ENCODE peak calls at places on chromosomes 13 and 19, in six cellular contexts. One of them, this sample, is unnamed.
A peak's percentile ranks its signal among the peaks of the same experiment; 100 is the strongest.

GRCh38 chr13:21965095-21965494 is 294.2 kb downstream of the FGF9 start:
- DNase-seq in stomach: no peak
- DNase-seq in tibial nerve: no peak
- DNase-seq in suprapubic skin: no peak
- DNase-seq in H1: no peak
- DNase-seq in upper lobe of left lung: no peak
- DNase-seq in this sample: no peak

GRCh38 chr13:25679154-25679553 is 307.4 kb downstream of the ATP8A2 start:
- DNase-seq in H1: no peak
- DNase-seq in tibial nerve: no peak
- DNase-seq in suprapubic skin: no peak
- DNase-seq in upper lobe of left lung: no peak
- DNase-seq in stomach: no peak
- DNase-seq in this sample: no peak

GRCh38 chr13:20873348-20873747 is 29.2 kb downstream of the XPO4 start:
- DNase-seq in stomach: no peak
- DNase-seq in H1: no peak
- DNase-seq in suprapubic skin: no peak
- DNase-seq in upper lobe of left lung: no peak
- DNase-seq in tibial nerve: no peak
- DNase-seq in this sample: no peak

GRCh38 chr13:29573190-29573589 is 22.3 kb downstream of the SLC7A1 start:
- DNase-seq in upper lobe of left lung: no peak
- DNase-seq in stomach: peak; percentile 53
- DNase-seq in H1: no peak
- DNase-seq in suprapubic skin: no peak
- DNase-seq in tibial nerve: peak; percentile 57
- DNase-seq in this sample: no peak

GRCh38 chr13:27621116-27621365 is 651 bp upstream of the POLR1D start:
- DNase-seq in H1: no peak
- DNase-seq in stomach: no peak
- DNase-seq in suprapubic skin: no peak
- DNase-seq in tibial nerve: no peak
- DNase-seq in upper lobe of left lung: no peak
- DNase-seq in this sample: no peak

GRCh38 chr19:33241530-33242101 is 16.0 kb upstream of the SLC7A10 start:
- DNase-seq in H1: no peak
- DNase-seq in suprapubic skin: peak; percentile 53
- DNase-seq in tibial nerve: no peak
- DNase-seq in upper lobe of left lung: peak; percentile 81
- DNase-seq in stomach: peak; percentile 31
- DNase-seq in this sample: no peak

GRCh38 chr19:34282611-34283519 is 28.5 kb downstream of the GARRE1 start:
- DNase-seq in H1: no peak
- DNase-seq in upper lobe of left lung: no peak
- DNase-seq in tibial nerve: no peak
- DNase-seq in stomach: peak; percentile 29
- DNase-seq in suprapubic skin: no peak
- DNase-seq in this sample: no peak

GRCh38 chr19:19270749-19271571 is 2.1 kb downstream of the TM6SF2 start:
- DNase-seq in tibial nerve: no peak
- DNase-seq in stomach: no peak
- DNase-seq in suprapubic skin: no peak
- DNase-seq in upper lobe of left lung: no peak
- DNase-seq in H1: no peak
- DNase-seq in this sample: no peak

GRCh38 chr19:3514930-3515329 is 8.8 kb downstream of the FZR1 start:
- DNase-seq in upper lobe of left lung: peak; percentile 64
- DNase-seq in H1: no peak
- DNase-seq in suprapubic skin: no peak
- DNase-seq in tibial nerve: no peak
- DNase-seq in stomach: no peak
- DNase-seq in this sample: no peak

GRCh38 chr19:15191982-15192381 is 8.8 kb downstream of the NOTCH3 start:
- DNase-seq in H1: no peak
- DNase-seq in tibial nerve: no peak
- DNase-seq in stomach: no peak
- DNase-seq in upper lobe of left lung: peak; percentile 82
- DNase-seq in suprapubic skin: no peak
- DNase-seq in this sample: no peak

GRCh38 chr13:38888309-38888708 is 102.3 kb downstream of the STOML3 start:
- DNase-seq in stomach: no peak
- DNase-seq in upper lobe of left lung: no peak
- DNase-seq in suprapubic skin: no peak
- DNase-seq in H1: peak; percentile 10
- DNase-seq in tibial nerve: no peak
- DNase-seq in this sample: no peak

GRCh38 chr13:78802912-78803311 is 144.0 kb upstream of the OBI1 start:
- DNase-seq in H1: no peak
- DNase-seq in stomach: no peak
- DNase-seq in suprapubic skin: no peak
- DNase-seq in upper lobe of left lung: no peak
- DNase-seq in tibial nerve: no peak
- DNase-seq in this sample: no peak

GRCh38 chr13:30659980-30660379 is 42.3 kb downstream of the USPL1 start:
- DNase-seq in H1: no peak
- DNase-seq in suprapubic skin: no peak
- DNase-seq in upper lobe of left lung: no peak
- DNase-seq in stomach: no peak
- DNase-seq in tibial nerve: no peak
- DNase-seq in this sample: no peak

GRCh38 chr13:114200673-114201005 is 21.6 kb downstream of the CFAP97D2 start:
- DNase-seq in stomach: no peak
- DNase-seq in upper lobe of left lung: no peak
- DNase-seq in tibial nerve: no peak
- DNase-seq in suprapubic skin: no peak
- DNase-seq in H1: no peak
- DNase-seq in this sample: no peak

GRCh38 chr13:95447766-95448165 is 104.8 kb upstream of the CLDN10 start:
- DNase-seq in suprapubic skin: no peak
- DNase-seq in upper lobe of left lung: no peak
- DNase-seq in H1: no peak
- DNase-seq in tibial nerve: no peak
- DNase-seq in stomach: no peak
- DNase-seq in this sample: no peak

GRCh38 chr19:6059396-6059947 is 50.8 kb downstream of the RFX2 start:
- DNase-seq in upper lobe of left lung: no peak
- DNase-seq in stomach: no peak
- DNase-seq in suprapubic skin: peak; percentile 44
- DNase-seq in tibial nerve: no peak
- DNase-seq in H1: no peak
- DNase-seq in this sample: no peak

GRCh38 chr19:48391100-48392005 is at the start of gene KDELR1:
- DNase-seq in suprapubic skin: peak; percentile 85
- DNase-seq in stomach: peak; percentile 81
- DNase-seq in tibial nerve: peak; percentile 71
- DNase-seq in H1: no peak
- DNase-seq in upper lobe of left lung: peak; percentile 95
- DNase-seq in this sample: no peak

GRCh38 chr13:48266967-48267639 is 34.1 kb downstream of the ITM2B start:
- DNase-seq in tibial nerve: no peak
- DNase-seq in stomach: no peak
- DNase-seq in suprapubic skin: no peak
- DNase-seq in H1: no peak
- DNase-seq in upper lobe of left lung: no peak
- DNase-seq in this sample: no peak

GRCh38 chr19:20325151-20325550 is 158.1 kb downstream of the ZNF486 start:
- DNase-seq in upper lobe of left lung: no peak
- DNase-seq in suprapubic skin: no peak
- DNase-seq in tibial nerve: no peak
- DNase-seq in stomach: no peak
- DNase-seq in H1: no peak
- DNase-seq in this sample: no peak

GRCh38 chr13:26324867-26325266 is 70.9 kb downstream of the CDK8 start:
- DNase-seq in upper lobe of left lung: no peak
- DNase-seq in suprapubic skin: no peak
- DNase-seq in stomach: no peak
- DNase-seq in H1: no peak
- DNase-seq in tibial nerve: no peak
- DNase-seq in this sample: no peak

GRCh38 chr13:79995334-79995733 is 345.6 kb downstream of the SPRY2 start:
- DNase-seq in upper lobe of left lung: no peak
- DNase-seq in stomach: no peak
- DNase-seq in H1: no peak
- DNase-seq in suprapubic skin: no peak
- DNase-seq in tibial nerve: no peak
- DNase-seq in this sample: no peak

GRCh38 chr13:42363941-42364612 is 92.1 kb downstream of the AKAP11 start:
- DNase-seq in stomach: no peak
- DNase-seq in tibial nerve: no peak
- DNase-seq in suprapubic skin: no peak
- DNase-seq in H1: no peak
- DNase-seq in upper lobe of left lung: no peak
- DNase-seq in this sample: peak; percentile 50

DNA sequence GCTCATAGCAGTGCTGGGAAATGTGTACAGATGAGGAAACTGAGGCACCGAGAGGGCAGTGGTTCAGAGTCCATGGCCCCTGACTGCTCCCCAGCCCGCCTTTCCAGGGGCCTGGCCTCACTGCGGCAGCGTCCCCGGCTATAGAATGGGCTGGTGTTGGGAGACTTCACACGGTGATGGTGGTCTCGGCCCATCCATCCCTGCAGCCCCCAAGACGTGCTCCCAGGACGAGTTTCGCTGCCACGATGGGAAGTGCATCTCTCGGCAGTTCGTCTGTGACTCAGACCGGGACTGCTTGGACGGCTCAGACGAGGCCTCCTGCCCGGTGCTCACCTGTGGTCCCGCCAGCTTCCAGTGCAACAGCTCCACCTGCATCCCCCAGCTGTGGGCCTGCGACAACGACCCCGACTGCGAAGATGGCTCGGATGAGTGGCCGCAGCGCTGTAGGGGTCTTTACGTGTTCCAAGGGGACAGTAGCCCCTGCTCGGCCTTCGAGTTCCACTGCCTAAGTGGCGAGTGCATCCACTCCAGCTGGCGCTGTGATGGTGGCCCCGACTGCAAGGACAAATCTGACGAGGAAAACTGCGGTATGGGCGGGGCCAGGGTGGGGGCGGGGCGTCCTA is 15.9 kb downstream of the LDLR start:
- DNase-seq in suprapubic skin: no peak
- DNase-seq in tibial nerve: no peak
- DNase-seq in upper lobe of left lung: no peak
- DNase-seq in stomach: no peak
- DNase-seq in H1: no peak
- DNase-seq in this sample: no peak
- TF ChIP-seq POLR2A in suprapubic skin: no peak
- TF ChIP-seq POLR2A in tibial nerve: no peak
- TF ChIP-seq POLR2A in upper lobe of left lung: no peak
- TF ChIP-seq POLR2A in stomach: no peak
- TF ChIP-seq POLR2A in H1: peak; percentile 62
- TF ChIP-seq POLR2A in this sample: no peak

GRCh38 chr19:41670755-41671154 is 17.3 kb downstream of the CEACAM7 start:
- DNase-seq in stomach: no peak
- DNase-seq in upper lobe of left lung: no peak
- DNase-seq in tibial nerve: no peak
- DNase-seq in suprapubic skin: no peak
- DNase-seq in H1: no peak
- DNase-seq in this sample: no peak
- TF ChIP-seq EP300 in stomach: no peak
- TF ChIP-seq EP300 in upper lobe of left lung: no peak
- TF ChIP-seq EP300 in tibial nerve: no peak
- TF ChIP-seq EP300 in suprapubic skin: no peak
- TF ChIP-seq EP300 in H1: no peak
- TF ChIP-seq EP300 in this sample: no peak

GRCh38 chr19:24098359-24098758 is 11.4 kb downstream of the ZNF254 start:
- DNase-seq in tibial nerve: no peak
- DNase-seq in upper lobe of left lung: no peak
- DNase-seq in suprapubic skin: no peak
- DNase-seq in H1: no peak
- DNase-seq in stomach: no peak
- DNase-seq in this sample: no peak

GRCh38 chr19:24099829-24100228 is 12.8 kb downstream of the ZNF254 start:
- DNase-seq in suprapubic skin: no peak
- DNase-seq in stomach: no peak
- DNase-seq in tibial nerve: no peak
- DNase-seq in upper lobe of left lung: no peak
- DNase-seq in H1: no peak
- DNase-seq in this sample: no peak

DNA sequence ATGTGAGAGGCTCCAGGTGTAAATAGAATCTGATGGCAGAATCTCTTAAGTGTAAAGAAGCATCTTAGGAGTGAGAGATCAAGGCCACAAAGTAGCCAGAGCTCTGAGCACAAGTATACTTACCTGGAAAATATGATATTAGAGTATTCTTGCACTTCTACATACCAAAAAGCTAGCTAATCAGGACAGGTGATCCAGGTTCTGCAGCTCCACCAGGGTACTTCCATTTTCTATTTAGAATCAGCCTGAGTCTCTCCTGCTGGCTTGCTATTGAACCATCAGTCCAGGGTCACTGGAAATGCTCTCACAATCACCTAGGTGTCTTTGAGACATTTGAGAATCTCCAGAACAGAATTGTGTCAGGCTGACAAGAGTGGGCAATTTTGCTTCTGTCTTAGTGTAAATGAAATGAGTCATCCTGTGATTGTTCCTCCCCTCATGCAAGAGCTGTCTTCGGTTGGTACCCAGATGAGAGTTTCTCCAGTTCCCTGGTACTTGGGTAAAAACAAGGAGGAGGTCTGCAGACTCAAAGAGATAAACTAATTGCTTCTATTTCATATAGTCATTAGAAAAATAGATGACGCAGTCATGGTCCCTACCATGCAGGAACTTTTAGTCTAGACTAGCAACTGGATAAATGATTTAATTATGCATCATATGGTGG is 14.6 kb downstream of the ZNF254 start:
- DNase-seq in stomach: no peak
- DNase-seq in suprapubic skin: no peak
- DNase-seq in tibial nerve: no peak
- DNase-seq in H1: no peak
- DNase-seq in upper lobe of left lung: no peak
- DNase-seq in this sample: no peak
- H3K36me3 ChIP-seq in stomach: peaks cover 42% of the 10 kb centered on the region
- H3K36me3 ChIP-seq in suprapubic skin: peaks cover 32% of the 10 kb centered on the region
- H3K36me3 ChIP-seq in tibial nerve: no peaks in the 10 kb centered on the region
- H3K36me3 ChIP-seq in H1: peaks cover 5% of the 10 kb centered on the region
- H3K36me3 ChIP-seq in upper lobe of left lung: peaks cover 28% of the 10 kb centered on the region
- H3K36me3 ChIP-seq in this sample: peaks cover 30% of the 10 kb centered on the region

DNA sequence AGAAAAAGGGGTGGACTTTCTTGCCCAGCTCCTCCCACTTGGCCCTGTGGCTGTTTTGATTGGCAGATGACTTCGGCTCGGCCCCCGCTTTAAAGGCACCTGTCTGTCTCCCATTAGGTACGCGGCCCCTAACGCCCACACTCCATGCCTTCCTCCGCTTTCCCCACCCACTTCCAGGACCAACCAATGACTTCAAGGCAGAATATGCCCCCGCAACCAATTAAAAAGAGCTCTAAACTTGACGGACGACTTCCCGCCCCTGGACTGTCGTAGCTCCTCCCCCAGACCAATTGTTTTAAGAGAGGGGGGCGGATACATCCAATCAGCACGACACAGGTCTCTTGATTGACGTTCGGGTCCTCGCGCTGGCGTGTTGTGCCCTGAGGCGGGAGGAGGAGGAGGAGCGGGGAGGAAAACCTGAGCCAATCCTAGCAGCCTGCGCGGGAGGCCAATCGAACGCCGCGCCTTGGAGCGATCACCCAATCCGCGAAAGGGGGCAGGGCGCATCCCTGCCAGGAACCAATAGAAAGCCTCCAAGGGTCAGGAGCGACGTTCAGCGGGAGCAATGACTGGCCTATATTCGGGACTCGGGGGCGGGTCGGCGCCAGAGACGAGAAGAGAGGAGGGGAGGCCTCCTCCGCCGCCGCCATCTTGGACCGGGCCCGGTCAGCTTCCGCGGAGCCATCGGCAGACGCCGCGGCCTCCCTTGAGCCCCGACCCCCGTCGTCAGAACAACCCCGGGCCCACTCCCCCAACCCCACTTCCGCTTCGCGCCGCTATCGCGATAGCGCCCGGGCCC is at the start of gene CNOT3:
- DNase-seq in tibial nerve: peak; percentile 97
- DNase-seq in H1: peak; percentile 100
- DNase-seq in stomach: peak; percentile 99
- DNase-seq in suprapubic skin: peak; percentile 100
- DNase-seq in upper lobe of left lung: peak; percentile 97
- DNase-seq in this sample: peak; percentile 100
- TF ChIP-seq POLR2A in tibial nerve: peak; percentile 89
- TF ChIP-seq POLR2A in H1: peak; percentile 89
- TF ChIP-seq POLR2A in stomach: peak; percentile 63
- TF ChIP-seq POLR2A in suprapubic skin: no peak
- TF ChIP-seq POLR2A in upper lobe of left lung: no peak
- TF ChIP-seq POLR2A in this sample: peak; percentile 73